ENCODE peak calls at places on chromosomes 12 and 14, in eight cellular contexts. I is IMR-90, V is right lobe of liver, H is breast epithelium, O is HepG2, A is heart left ventricle, F is body of pancreas, D is NB4. K is an unnamed sample.

GRCh38 chr14:89444044-89444443 is 27.0 kb upstream of the FOXN3 start:
- DNase-seq in A (no peak), I (no peak), O (no peak), H (no peak), V (no peak), D (no peak), F (no peak), K (no peak)

GRCh38 chr12:6347367-6348338 is 5.8 kb upstream of the TNFRSF1A start:
- DNase-seq in F (peak; percentile 74), H (peak; percentile 39), I (peak; percentile 64), D (no peak), A (peak; percentile 74), V (peak; percentile 64), O (no peak), K (peak; percentile 90)

GRCh38 chr12:111773801-111774551 is 7.2 kb downstream of the ALDH2 start:
- DNase-seq in F (peak; percentile 80), H (peak; percentile 69), O (peak; percentile 89), A (peak; percentile 79), D (peak; percentile 42), V (peak; percentile 82), I (peak; percentile 97), K (peak; percentile 96)

GRCh38 chr12:31263661-31264060 is 62.3 kb downstream of the SINHCAF start:
- DNase-seq in I (no peak), O (no peak), V (no peak), F (no peak), D (no peak), A (no peak), H (no peak), K (no peak)

GRCh38 chr12:60101715-60102114 is 505.9 kb downstream of the SLC16A7 start:
- DNase-seq in V (no peak), A (no peak), H (no peak), I (peak; percentile 52), D (no peak), O (no peak), F (no peak), K (no peak)

GRCh38 chr12:94037444-94037843 is 110.9 kb upstream of the PLXNC1 start:
- DNase-seq in V (no peak), I (no peak), F (no peak), A (peak; percentile 80), H (no peak), D (no peak), O (no peak), K (no peak)

GRCh38 chr12:100393202-100393601 is 36.3 kb downstream of the SLC17A8 start:
- DNase-seq in F (no peak), O (no peak), I (no peak), V (no peak), D (no peak), A (no peak), H (no peak), K (no peak)

GRCh38 chr14:56752428-56752827 is 57.9 kb downstream of the OTX2 start:
- DNase-seq in A (no peak), O (no peak), I (no peak), F (no peak), V (no peak), D (no peak), H (no peak), K (no peak)

GRCh38 chr12:218728-219590 is 5.0 kb upstream of the SLC6A12 start:
- DNase-seq in O (no peak), I (no peak), D (no peak), F (no peak), V (peak; percentile 15), H (no peak), A (no peak), K (no peak)

GRCh38 chr14:36823651-36824050 is 162.0 kb downstream of the PAX9 start:
- DNase-seq in I (no peak), O (no peak), D (no peak), F (no peak), H (no peak), A (no peak), V (no peak), K (no peak)

GRCh38 chr14:102699416-102700110 is 77.7 kb upstream of the TRAF3 start:
- DNase-seq in D (no peak), A (no peak), F (no peak), I (peak; percentile 33), O (no peak), H (no peak), V (no peak), K (no peak)

GRCh38 chr12:114530417-114530816 is 124.5 kb upstream of the TBX5 start:
- DNase-seq in H (no peak), D (no peak), F (no peak), I (no peak), A (no peak), V (no peak), O (no peak), K (no peak)

GRCh38 chr14:74255281-74255680 is 16.0 kb downstream of the VSX2 start:
- DNase-seq in A (no peak), I (no peak), V (no peak), O (no peak), D (no peak), F (no peak), H (no peak), K (no peak)

GRCh38 chr12:117441751-117442150 is 80.3 kb upstream of the NOS1 start:
- DNase-seq in F (peak; percentile 36), A (peak; percentile 80), H (peak; percentile 19), O (no peak), V (no peak), I (no peak), D (no peak), K (peak; percentile 18)

GRCh38 chr14:71524321-71524982 is 407.8 kb upstream of the RGS6 start:
- DNase-seq in O (no peak), I (no peak), H (no peak), F (no peak), A (no peak), V (no peak), D (no peak), K (no peak)

GRCh38 chr14:77139540-77140342 is 1.9 kb downstream of the ZDHHC22 start:
- DNase-seq in A (no peak), O (peak; percentile 29), F (peak; percentile 24), D (peak; percentile 74), V (peak; percentile 58), H (no peak), I (no peak), K (no peak)

GRCh38 chr12:30201301-30202160 is 417.8 kb upstream of the TMTC1 start:
- DNase-seq in F (no peak), D (no peak), A (peak; percentile 23), I (no peak), O (no peak), V (peak; percentile 48), H (no peak), K (no peak)

GRCh38 chr12:43131304-43131703 is 420.7 kb downstream of the ADAMTS20 start:
- DNase-seq in F (no peak), O (no peak), D (no peak), I (no peak), A (no peak), H (no peak), V (no peak), K (no peak)

DNA sequence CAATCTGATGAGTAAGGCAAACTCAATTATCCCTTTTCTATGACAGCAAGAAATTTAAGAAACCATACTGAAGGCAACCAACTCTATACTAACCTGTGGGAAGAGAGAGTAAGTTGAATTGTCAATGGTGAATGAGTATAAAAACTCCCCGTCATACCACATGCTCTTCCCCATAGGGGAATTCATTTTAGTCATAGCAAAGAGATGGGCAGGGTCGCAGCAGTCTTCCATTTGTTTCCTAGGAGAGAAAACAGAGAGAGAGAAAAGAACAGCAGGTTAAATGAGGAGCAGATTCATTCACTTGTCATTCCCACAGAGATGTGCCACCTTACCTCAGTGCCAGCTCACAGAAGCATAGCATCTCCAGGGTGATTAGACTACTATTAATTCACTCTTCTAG is 47.5 kb downstream of the ST8SIA1 start:
- DNase-seq in H (no peak), O (no peak), I (no peak), D (no peak), F (no peak), V (no peak), A (no peak), K (no peak)
- TF ChIP-seq POLR2A in H (no peak), O (no peak), I (no peak), D (no peak), F (no peak), V (no peak), A (no peak), K (no peak)

DNA sequence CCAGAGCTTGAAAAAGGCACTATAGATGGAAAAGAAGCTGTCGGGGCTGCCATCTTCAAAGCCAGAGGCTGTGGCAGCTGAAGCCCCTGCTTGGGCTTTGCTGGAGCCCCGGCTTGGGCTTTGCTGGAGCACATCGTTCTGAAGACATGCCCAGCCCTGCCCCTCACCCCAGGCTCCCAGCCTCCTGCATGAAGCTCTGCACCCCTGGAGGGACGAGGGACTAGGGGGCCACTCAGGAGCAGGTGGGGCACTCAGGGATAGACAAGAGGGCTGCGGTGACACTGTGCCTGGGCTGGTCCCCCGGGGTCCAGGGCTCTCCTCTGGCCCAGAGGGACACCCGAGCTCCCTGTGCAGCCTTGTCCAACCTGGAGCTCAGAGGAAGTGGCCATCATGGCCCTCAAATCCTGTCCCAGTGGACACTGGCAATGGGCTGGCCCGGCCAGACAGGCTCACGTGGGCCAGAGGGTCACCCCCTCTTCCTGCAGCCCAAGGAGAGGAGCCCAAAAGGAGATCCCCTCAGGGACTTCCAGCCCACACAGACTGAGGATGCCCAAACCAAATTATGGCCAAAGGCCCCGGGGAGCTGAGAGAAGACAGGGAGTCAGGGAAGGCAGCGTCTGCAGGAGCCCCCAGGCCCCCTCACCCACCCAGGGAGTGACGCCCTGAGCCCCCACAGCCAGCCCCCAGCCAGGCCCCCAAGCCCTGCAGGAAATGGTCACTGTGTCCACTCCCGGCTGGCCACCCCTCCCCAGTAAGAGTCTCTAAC is 23.1 kb upstream of the C14orf180 start:
- DNase-seq in O (no peak), A (peak; percentile 13), D (no peak), F (no peak), V (peak; percentile 42), I (no peak), H (no peak), K (no peak)
- H3K4me3 ChIP-seq in O (no peak overlapping the region), A (no peak overlapping the region), D (no peak overlapping the region), F (no peak overlapping the region), V (no peak overlapping the region), I (no peak overlapping the region), H (no peak overlapping the region), K (no peak overlapping the region)

GRCh38 chr14:67573268-67574010 is 26.6 kb downstream of the PIGH start:
- DNase-seq in V (no peak), A (no peak), F (peak; percentile 52), I (no peak), H (no peak), D (no peak), O (no peak), K (no peak)
- TF ChIP-seq CTCF in V (no peak), A (no peak), F (no peak), I (no peak), H (no peak), D (no peak), O (no peak), K (no peak)

DNA sequence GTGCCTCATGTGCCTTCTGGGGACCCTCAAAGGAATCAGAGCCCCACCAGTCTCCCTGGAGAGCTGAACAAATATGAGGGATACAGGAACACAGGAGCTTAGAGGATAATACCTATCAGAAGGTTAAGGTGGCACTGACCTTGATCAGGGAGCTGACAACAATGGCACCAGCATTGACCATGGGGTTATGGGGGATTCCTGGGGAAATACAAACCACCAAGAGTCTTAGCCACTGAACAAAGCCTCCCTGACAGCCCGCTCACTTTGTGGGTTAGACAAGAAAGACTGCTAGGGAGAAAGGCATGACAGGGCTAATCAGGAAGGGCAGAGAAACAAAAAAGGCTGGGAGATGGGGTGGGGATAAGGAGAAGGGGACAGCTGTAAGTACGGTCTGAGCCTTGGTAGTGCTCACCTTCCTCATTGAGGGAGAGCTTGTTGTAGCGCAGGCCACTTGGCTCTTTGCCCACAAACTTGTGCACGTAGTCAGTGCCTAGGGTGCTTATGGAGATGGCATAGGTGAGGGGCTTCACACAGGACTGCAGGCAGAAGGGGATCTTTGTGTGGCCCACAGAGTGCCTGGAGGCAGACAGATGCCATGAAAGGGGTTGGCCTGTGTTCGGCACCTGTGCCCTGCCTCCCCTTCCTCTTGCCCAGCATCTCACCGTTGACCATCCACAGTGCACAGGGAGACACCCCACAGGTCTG is 9.3 kb downstream of the SPRYD4 start:
- DNase-seq in A (no peak), F (peak; percentile 21), I (no peak), H (no peak), O (no peak), D (no peak), V (no peak), K (no peak)
- TF ChIP-seq POLR2A in A (no peak), F (no peak), I (no peak), H (no peak), O (no peak), D (no peak), V (no peak), K (no peak)